ENCODE peak calls at places on chromosomes 16 and 17, in six cellular contexts. One of them, this sample, is unnamed.

GRCh38 chr17:34672176-34672785 is 92.9 kb downstream of the TMEM132E start:
- DNase-seq in astrocyte of the spinal cord: no peak
- DNase-seq in NCI-H2081: no peak
- DNase-seq in stimulated activated CD8-positive, alpha-beta memory T cell treated with anti-CD3 and anti-CD28 coated beads, Interleukin-7, amount 100 ng/mL, for 1 hour: no peak
- DNase-seq in iris pigment epithelial cell: no peak
- DNase-seq in NCI-H1930: no peak
- DNase-seq in this sample: no peak

GRCh38 chr17:81252336-81253329 is 13.5 kb downstream of the NDUFAF8 start:
- DNase-seq in stimulated activated CD8-positive, alpha-beta memory T cell treated with anti-CD3 and anti-CD28 coated beads, Interleukin-7, amount 100 ng/mL, for 1 hour: no peak
- DNase-seq in NCI-H2081: peak
- DNase-seq in iris pigment epithelial cell: no peak
- DNase-seq in NCI-H1930: no peak
- DNase-seq in astrocyte of the spinal cord: no peak
- DNase-seq in this sample: no peak

GRCh38 chr17:65750678-65751077 is 189.2 kb upstream of the AXIN2 start:
- DNase-seq in NCI-H1930: no peak
- DNase-seq in iris pigment epithelial cell: peak
- DNase-seq in astrocyte of the spinal cord: peak
- DNase-seq in stimulated activated CD8-positive, alpha-beta memory T cell treated with anti-CD3 and anti-CD28 coated beads, Interleukin-7, amount 100 ng/mL, for 1 hour: no peak
- DNase-seq in NCI-H2081: peak
- DNase-seq in this sample: peak

GRCh38 chr16:19718624-19718965 is 524 bp downstream of the IQCK start:
- DNase-seq in NCI-H2081: peak
- DNase-seq in iris pigment epithelial cell: peak
- DNase-seq in NCI-H1930: no peak
- DNase-seq in stimulated activated CD8-positive, alpha-beta memory T cell treated with anti-CD3 and anti-CD28 coated beads, Interleukin-7, amount 100 ng/mL, for 1 hour: no peak
- DNase-seq in astrocyte of the spinal cord: peak
- DNase-seq in this sample: peak

GRCh38 chr16:8887952-8888560 is 5.9 kb downstream of the LITAFD start:
- DNase-seq in NCI-H1930: no peak
- DNase-seq in iris pigment epithelial cell: peak
- DNase-seq in astrocyte of the spinal cord: peak
- DNase-seq in stimulated activated CD8-positive, alpha-beta memory T cell treated with anti-CD3 and anti-CD28 coated beads, Interleukin-7, amount 100 ng/mL, for 1 hour: no peak
- DNase-seq in NCI-H2081: no peak
- DNase-seq in this sample: peak

GRCh38 chr16:30000768-30001631 is 5.0 kb downstream of the INO80E start:
- DNase-seq in NCI-H1930: no peak
- DNase-seq in iris pigment epithelial cell: no peak
- DNase-seq in NCI-H2081: no peak
- DNase-seq in astrocyte of the spinal cord: no peak
- DNase-seq in stimulated activated CD8-positive, alpha-beta memory T cell treated with anti-CD3 and anti-CD28 coated beads, Interleukin-7, amount 100 ng/mL, for 1 hour: no peak
- DNase-seq in this sample: no peak

GRCh38 chr17:22569459-22570143 is 877.3 kb downstream of the KCNJ18 start:
- DNase-seq in NCI-H1930: no peak
- DNase-seq in iris pigment epithelial cell: no peak
- DNase-seq in stimulated activated CD8-positive, alpha-beta memory T cell treated with anti-CD3 and anti-CD28 coated beads, Interleukin-7, amount 100 ng/mL, for 1 hour: no peak
- DNase-seq in NCI-H2081: no peak
- DNase-seq in astrocyte of the spinal cord: no peak
- DNase-seq in this sample: no peak

GRCh38 chr16:67284699-67285646 is 5.6 kb downstream of the PLEKHG4 start:
- DNase-seq in NCI-H1930: no peak
- DNase-seq in NCI-H2081: peak
- DNase-seq in iris pigment epithelial cell: peak
- DNase-seq in stimulated activated CD8-positive, alpha-beta memory T cell treated with anti-CD3 and anti-CD28 coated beads, Interleukin-7, amount 100 ng/mL, for 1 hour: no peak
- DNase-seq in astrocyte of the spinal cord: peak
- DNase-seq in this sample: peak

GRCh38 chr16:24139282-24139681 is 116.9 kb upstream of the CACNG3 start:
- DNase-seq in iris pigment epithelial cell: no peak
- DNase-seq in NCI-H1930: no peak
- DNase-seq in stimulated activated CD8-positive, alpha-beta memory T cell treated with anti-CD3 and anti-CD28 coated beads, Interleukin-7, amount 100 ng/mL, for 1 hour: no peak
- DNase-seq in NCI-H2081: no peak
- DNase-seq in astrocyte of the spinal cord: no peak
- DNase-seq in this sample: no peak

GRCh38 chr16:69399361-69399760 is 13.6 kb upstream of the TERF2 start:
- DNase-seq in NCI-H1930: no peak
- DNase-seq in astrocyte of the spinal cord: peak
- DNase-seq in iris pigment epithelial cell: no peak
- DNase-seq in stimulated activated CD8-positive, alpha-beta memory T cell treated with anti-CD3 and anti-CD28 coated beads, Interleukin-7, amount 100 ng/mL, for 1 hour: no peak
- DNase-seq in NCI-H2081: no peak
- DNase-seq in this sample: peak

GRCh38 chr17:82929011-82929622 is 89.3 kb upstream of the ZNF750 start:
- DNase-seq in iris pigment epithelial cell: no peak
- DNase-seq in NCI-H1930: no peak
- DNase-seq in astrocyte of the spinal cord: no peak
- DNase-seq in stimulated activated CD8-positive, alpha-beta memory T cell treated with anti-CD3 and anti-CD28 coated beads, Interleukin-7, amount 100 ng/mL, for 1 hour: no peak
- DNase-seq in NCI-H2081: no peak
- DNase-seq in this sample: no peak

This sample was measured in IMR-90.